ENCODE peak calls at places on chromosome 16, in five cellular contexts. Z is tibial nerve; I is naive thymus-derived CD4-positive, alpha-beta T cell; W is IMR-90; U is CD4-positive, CD25-positive, alpha-beta regulatory T cell. S is an unnamed sample.

GRCh38 chr16:61611847-61612491 is 424.3 kb downstream of the CDH8 start:
- DNase-seq in Z (no peak), I (no peak), W (no peak), U (no peak), S (no peak)

GRCh38 chr16:81519298-81520150 is 74.9 kb downstream of the CMIP start:
- DNase-seq in Z (no peak), I (no peak), W (no peak), U (no peak), S (no peak)

GRCh38 chr16:12971216-12971615 is 69.8 kb downstream of the SHISA9 start:
- DNase-seq in Z (no peak), I (no peak), W (no peak), U (no peak), S (peak; percentile 10)

GRCh38 chr16:29815793-29816693 is at the start of gene PAGR1:
- DNase-seq in Z (peak; percentile 95), I (peak; percentile 99), W (peak; percentile 100), U (peak; percentile 98), S (peak; percentile 99)

GRCh38 chr16:12096162-12096781 is 119.7 kb downstream of the SNX29 start:
- DNase-seq in Z (no peak), I (no peak), W (peak; percentile 43), U (no peak), S (no peak)

GRCh38 chr16:70163596-70163995 is 10.0 kb upstream of the CLEC18C start:
- DNase-seq in Z (no peak), I (no peak), W (no peak), U (no peak), S (no peak)

GRCh38 chr16:64058685-64059084 is 1063.2 kb downstream of the CDH11 start:
- DNase-seq in Z (no peak), I (no peak), W (no peak), U (no peak), S (no peak)

GRCh38 chr16:1705688-1706385 is at the start of gene MAPK8IP3:
- DNase-seq in Z (peak; percentile 82), I (peak; percentile 98), W (peak; percentile 82), U (peak; percentile 89), S (peak; percentile 93)

GRCh38 chr16:71353736-71354135 is 4.8 kb upstream of the CALB2 start:
- DNase-seq in Z (no peak), I (no peak), W (no peak), U (no peak), S (no peak)

GRCh38 chr16:29909398-29909797 is 9.1 kb downstream of the ASPHD1 start:
- DNase-seq in Z (no peak), I (no peak), W (peak; percentile 65), U (no peak), S (no peak)

GRCh38 chr16:26196310-26196709 is 504.6 kb downstream of the HS3ST4 start:
- DNase-seq in Z (no peak), I (no peak), W (no peak), U (no peak), S (no peak)

GRCh38 chr16:28842696-28843095 is 3.5 kb downstream of the TUFM start:
- DNase-seq in Z (no peak), I (no peak), W (no peak), U (no peak), S (no peak)

GRCh38 chr16:28985611-28986041 is 774 bp downstream of the LAT start:
- DNase-seq in Z (no peak), I (no peak), W (no peak), U (no peak), S (no peak)

GRCh38 chr16:56643080-56643778 is 4.8 kb downstream of the MT1A start:
- DNase-seq in Z (peak; percentile 19), I (peak; percentile 58), W (no peak), U (peak; percentile 56), S (peak; percentile 37)

GRCh38 chr16:50209548-50210265 is 56.6 kb downstream of the TENT4B start:
- DNase-seq in Z (no peak), I (no peak), W (no peak), U (no peak), S (no peak)

GRCh38 chr16:27325736-27326135 is 12.0 kb downstream of the IL4R start:
- DNase-seq in Z (no peak), I (no peak), W (no peak), U (no peak), S (no peak)

GRCh38 chr16:23863511-23864422 is 28.0 kb downstream of the PRKCB start:
- DNase-seq in Z (no peak), I (peak; percentile 68), W (no peak), U (no peak), S (no peak)

GRCh38 chr16:85924675-85925074 is 25.7 kb downstream of the IRF8 start:
- DNase-seq in Z (no peak), I (no peak), W (no peak), U (no peak), S (no peak)

GRCh38 chr16:4958510-4959111 is 481 bp downstream of the SEC14L5 start:
- DNase-seq in Z (no peak), I (no peak), W (no peak), U (no peak), S (no peak)

GRCh38 chr16:57966133-57966805 is 4.7 kb downstream of the CNGB1 start:
- DNase-seq in Z (no peak), I (no peak), W (no peak), U (no peak), S (no peak)

GRCh38 chr16:81630632-81631026 is 148.5 kb upstream of the PLCG2 start:
- DNase-seq in Z (no peak), I (no peak), W (no peak), U (no peak), S (no peak)

GRCh38 chr16:22721497-22722100 is 92.4 kb upstream of the HS3ST2 start:
- DNase-seq in Z (no peak), I (no peak), W (no peak), U (no peak), S (no peak)

GRCh38 chr16:4339909-4340308 is 11.2 kb downstream of the PAM16 start:
- DNase-seq in Z (no peak), I (no peak), W (peak; percentile 52), U (no peak), S (peak; percentile 90)

GRCh38 chr16:84739349-84740124 is 39.7 kb downstream of the USP10 start:
- DNase-seq in Z (no peak), I (no peak), W (peak; percentile 97), U (no peak), S (no peak)

GRCh38 chr16:188674-189073 is 8.4 kb downstream of the HBQ1 start:
- DNase-seq in Z (no peak), I (peak; percentile 22), W (no peak), U (no peak), S (no peak)

GRCh38 chr16:57226701-57227621 is 18.1 kb upstream of the ARL2BP start:
- DNase-seq in Z (no peak), I (no peak), W (no peak), U (no peak), S (no peak)

GRCh38 chr16:73002836-73003235 is 45.1 kb downstream of the ZFHX3 start:
- DNase-seq in Z (no peak), I (no peak), W (peak; percentile 74), U (no peak), S (no peak)

GRCh38 chr16:67395458-67396158 is 2.3 kb upstream of the TPPP3 start:
- DNase-seq in Z (no peak), I (no peak), W (peak; percentile 72), U (no peak), S (no peak)
- H3K4me3 ChIP-seq in Z (no peak overlapping the region), I (no peak overlapping the region), W (no peak overlapping the region), U (no peak overlapping the region), S (no peak overlapping the region)

DNA sequence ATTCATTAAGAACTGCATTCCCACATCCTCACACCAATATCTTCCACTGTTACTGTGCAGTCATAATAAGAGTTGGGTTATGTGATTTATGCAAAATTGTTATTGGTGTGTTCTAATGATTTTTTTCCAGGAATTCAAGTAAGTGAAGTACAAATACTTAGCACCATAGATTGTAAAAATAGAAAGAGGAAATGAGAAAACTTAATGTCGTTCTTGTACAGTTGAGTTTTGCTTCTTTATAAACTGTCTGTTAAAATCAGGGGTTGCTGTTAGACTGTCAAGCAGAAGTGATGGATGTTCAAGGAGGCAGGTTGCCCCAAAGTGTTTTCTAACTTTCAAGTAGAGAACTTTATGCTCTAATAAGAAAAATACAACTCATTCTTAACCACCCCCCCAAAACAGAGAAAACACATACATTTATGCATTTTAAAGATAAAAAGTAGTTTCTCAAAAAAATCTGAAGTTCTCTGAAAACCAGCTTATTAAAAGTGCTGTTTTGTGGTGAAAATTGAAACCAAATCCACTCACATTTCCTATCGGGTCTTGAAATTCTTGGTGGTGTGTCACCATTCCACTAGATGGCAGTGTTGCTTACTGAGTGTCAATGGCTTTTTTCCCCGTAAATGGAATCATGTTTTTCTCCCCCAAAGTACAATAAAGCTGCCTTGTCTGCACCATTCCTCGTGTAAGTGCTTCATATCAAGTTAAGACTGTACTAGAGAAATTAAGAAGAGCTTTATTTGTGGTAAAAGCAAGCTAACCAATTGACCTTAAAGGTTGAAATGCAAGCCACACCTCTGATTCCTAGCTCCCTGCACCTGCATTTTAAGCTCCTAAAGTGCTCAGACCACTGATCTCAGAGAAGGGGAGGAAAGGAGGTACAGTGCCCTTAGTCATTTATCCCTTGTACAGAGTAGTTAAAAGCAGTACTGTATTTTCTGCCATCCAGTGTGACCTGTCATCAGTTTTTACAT is 4.7 kb upstream of the IGSF6 start:
- DNase-seq in Z (no peak), I (peak; percentile 64), W (peak; percentile 67), U (peak; percentile 39), S (peak; percentile 72)
- H3K27ac ChIP-seq in Z (peak overlapping the region; percentile 8), I (no peak overlapping the region), W (no peak overlapping the region), U (peak overlapping the region; percentile 54), S (no peak overlapping the region)

DNA sequence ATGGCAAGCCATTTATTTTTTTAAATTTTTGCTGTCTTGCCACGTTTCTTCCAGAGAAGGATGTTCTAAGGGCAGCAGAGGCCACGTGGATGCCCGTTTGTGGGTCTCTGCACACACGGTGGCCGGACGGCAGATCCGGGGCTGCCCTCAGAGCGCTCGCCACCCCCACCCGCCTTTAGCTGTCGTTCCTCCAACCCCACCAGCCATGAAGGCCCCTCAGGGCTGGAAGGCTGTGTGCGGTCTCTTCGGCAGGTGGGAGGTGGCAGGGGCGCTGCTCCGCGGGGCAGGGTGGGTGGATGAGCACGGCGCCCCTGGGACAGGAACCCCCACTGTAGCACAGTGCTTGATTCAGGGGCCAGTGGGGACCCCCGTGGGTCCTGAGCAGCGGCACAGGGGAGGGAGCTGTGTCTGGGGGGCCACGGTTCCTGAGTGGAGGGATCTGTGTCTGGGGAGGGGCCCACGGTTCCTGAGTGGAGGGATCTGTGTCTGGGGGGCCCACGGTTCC is 49.7 kb downstream of the ZFPM1 start:
- DNase-seq in Z (no peak), I (no peak), W (no peak), U (no peak), S (no peak)
- H3K4me1 ChIP-seq in Z (no peaks in the 10 kb centered on the region), I (no peaks in the 10 kb centered on the region), W (no peaks in the 10 kb centered on the region), U (no peaks in the 10 kb centered on the region), S (peaks cover 6% of the 10 kb centered on the region)

DNA sequence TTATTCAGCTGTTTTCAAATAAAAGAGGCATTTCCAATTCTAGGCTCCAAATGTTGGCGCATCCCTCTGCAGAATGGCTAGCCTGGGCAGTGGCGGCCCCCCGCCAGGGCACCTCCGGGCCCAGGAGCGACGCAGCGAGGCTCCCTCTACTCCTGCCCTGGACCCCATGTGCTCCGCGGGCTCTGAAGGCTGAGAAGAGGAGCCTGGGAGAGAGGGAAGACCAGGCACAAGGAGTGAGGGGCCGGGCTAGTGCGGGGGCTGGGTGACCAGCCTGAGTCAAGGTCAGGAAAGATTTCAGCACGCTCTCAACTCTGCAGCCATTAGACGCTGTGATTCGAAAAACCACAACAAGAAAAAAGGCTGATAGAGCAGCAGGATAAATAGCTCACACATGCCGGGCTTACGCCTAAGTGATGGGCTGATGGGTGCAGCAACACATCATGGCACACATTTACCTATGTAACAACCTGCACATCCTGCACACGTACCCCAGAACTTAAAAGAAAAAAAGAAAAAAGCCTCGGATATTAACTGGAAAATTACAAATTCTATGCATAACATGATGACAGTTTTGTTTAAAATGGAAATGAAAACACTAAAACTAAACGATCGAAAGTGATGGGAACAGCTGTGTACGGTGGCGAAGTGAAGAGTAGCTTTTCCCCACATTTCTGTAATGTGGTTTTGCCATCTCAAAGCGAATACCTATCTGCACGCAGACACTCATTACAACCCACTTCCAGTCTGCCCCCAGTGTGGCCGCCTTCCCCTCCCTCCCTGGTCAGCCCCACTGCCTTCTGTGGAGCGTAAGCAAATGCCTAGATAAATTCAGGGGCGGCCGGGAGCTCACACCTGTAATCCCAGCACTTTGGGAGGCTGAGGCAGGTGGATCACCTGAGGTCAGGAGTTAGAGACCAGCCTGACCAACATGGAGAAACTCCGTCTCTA is 44.4 kb downstream of the MAP1LC3B start:
- DNase-seq in Z (no peak), I (peak; percentile 19), W (peak; percentile 47), U (no peak), S (no peak)
- H3K4me3 ChIP-seq in Z (no peak overlapping the region), I (no peak overlapping the region), W (no peak overlapping the region), U (no peak overlapping the region), S (no peak overlapping the region)